ENCODE peak calls at places on chromosomes 6 and 20, in four cellular contexts. C is activated T-helper 1 cell treated with Interleukin-2 at 50 U/mL for 16 hours; O is stimulated activated CD4-positive, alpha-beta T cell treated with anti-CD3 and anti-CD28 coated beads, Interleukin-2, amount 100 ng/mL, for 48 hours; I is amygdala. S is an unnamed sample.

GRCh38 chr6:110101885-110102284 is 77.6 kb downstream of the WASF1 start:
- DNase-seq in C (no peak), O (no peak), I (no peak), S (no peak)

GRCh38 chr6:36076178-36077088 is 48.8 kb downstream of the MAPK14 start:
- DNase-seq in C (no peak), O (no peak), I (no peak), S (no peak)

GRCh38 chr6:6686748-6687601 is 98.5 kb downstream of the LY86 start:
- DNase-seq in C (peak; percentile 32), O (no peak), I (no peak), S (peak; percentile 49)

GRCh38 chr6:148556415-148556814 is 190.4 kb upstream of the UST start:
- DNase-seq in C (no peak), O (no peak), I (no peak), S (no peak)

GRCh38 chr6:131937703-131938631 is 13.2 kb downstream of the CCN2 start:
- DNase-seq in C (no peak), O (no peak), I (no peak), S (no peak)

GRCh38 chr6:81553246-81553645 is 199.2 kb downstream of the TENT5A start:
- DNase-seq in C (no peak), O (no peak), I (no peak), S (no peak)

GRCh38 chr6:161233986-161234620 is 39.8 kb downstream of the AGPAT4 start:
- DNase-seq in C (no peak), O (no peak), I (peak; percentile 30), S (peak; percentile 33)

GRCh38 chr6:106117579-106117978 is 31.4 kb downstream of the PRDM1 start:
- DNase-seq in C (peak; percentile 32), O (no peak), I (no peak), S (no peak)

GRCh38 chr6:12545837-12546658 is 170.5 kb upstream of the PHACTR1 start:
- DNase-seq in C (no peak), O (no peak), I (no peak), S (no peak)

GRCh38 chr20:31695849-31696804 is 26.5 kb downstream of the BCL2L1 start:
- DNase-seq in C (no peak), O (no peak), I (no peak), S (no peak)

GRCh38 chr6:83169511-83169910 is 23.6 kb downstream of the PGM3 start:
- DNase-seq in C (no peak), O (no peak), I (no peak), S (no peak)

GRCh38 chr6:89301586-89302194 is 13.4 kb downstream of the GABRR2 start:
- DNase-seq in C (no peak), O (no peak), I (no peak), S (no peak)

GRCh38 chr20:45085289-45085688 is 15.6 kb downstream of the KCNS1 start:
- DNase-seq in C (no peak), O (no peak), I (no peak), S (no peak)

GRCh38 chr20:47770931-47771330 is 14.3 kb downstream of the SULF2 start:
- DNase-seq in C (no peak), O (no peak), I (no peak), S (no peak)

GRCh38 chr6:156009656-156010055 is 554.0 kb upstream of the NOX3 start:
- DNase-seq in C (no peak), O (no peak), I (no peak), S (no peak)

GRCh38 chr6:142356271-142356938 is 54.6 kb downstream of the ADGRG6 start:
- DNase-seq in C (no peak), O (no peak), I (no peak), S (no peak)

GRCh38 chr20:51470521-51470875 is 72.0 kb downstream of the NFATC2 start:
- DNase-seq in C (no peak), O (no peak), I (no peak), S (no peak)

GRCh38 chr20:4006640-4007039 is 8.7 kb downstream of the RNF24 start:
- DNase-seq in C (no peak), O (no peak), I (peak; percentile 50), S (peak; percentile 82)

GRCh38 chr6:30749554-30750378 is 5.4 kb upstream of the IER3 start:
- DNase-seq in C (no peak), O (no peak), I (no peak), S (no peak)

GRCh38 chr6:15411766-15412165 is 165.9 kb downstream of the JARID2 start:
- DNase-seq in C (no peak), O (no peak), I (no peak), S (no peak)

GRCh38 chr6:88177961-88178464 is 11.9 kb upstream of the CNR1 start:
- DNase-seq in C (no peak), O (no peak), I (no peak), S (no peak)

GRCh38 chr6:18034798-18035202 is 47.4 kb upstream of the KIF13A start:
- DNase-seq in C (no peak), O (no peak), I (no peak), S (no peak)

S was measured in cerebellar nuclear complex.